ENCODE peak calls at places on chromosomes 16 and 17, in six cellular contexts. T is heart right ventricle, G is anterior cingulate cortex, F is iPS DF 6.9, Y is OCI-LY7, J is activated T-cell treated with anti-CD3 and anti-CD28 coated beads for 1 hour. V is an unnamed sample.

GRCh38 chr17:10069301-10069700 is 129.1 kb downstream of the GAS7 start:
- DNase-seq in Y (no peak), T (peak), G (no peak), J (no peak), F (no peak), V (no peak)

GRCh38 chr16:51113254-51114125 is 37.6 kb downstream of the SALL1 start:
- DNase-seq in Y (no peak), F (no peak), J (no peak), T (no peak), G (no peak), V (no peak)

GRCh38 chr16:84888450-84888849 is 68.7 kb downstream of the CRISPLD2 start:
- DNase-seq in F (no peak), Y (no peak), G (no peak), J (no peak), T (no peak), V (no peak)

GRCh38 chr16:8627456-8627855 is 6.0 kb downstream of the METTL22 start:
- DNase-seq in T (no peak), F (no peak), Y (no peak), G (no peak), J (no peak), V (no peak)

GRCh38 chr16:72502654-72503005 is 330.7 kb upstream of the PMFBP1 start:
- DNase-seq in G (no peak), Y (no peak), T (no peak), J (no peak), F (no peak), V (no peak)

GRCh38 chr16:50448522-50448921 is 79.7 kb upstream of the BRD7 start:
- DNase-seq in Y (no peak), F (no peak), G (no peak), J (no peak), T (no peak), V (no peak)

GRCh38 chr17:32971171-32971570 is 20.5 kb upstream of the SPACA3 start:
- DNase-seq in G (no peak), F (no peak), Y (no peak), J (no peak), T (no peak), V (no peak)

GRCh38 chr17:46785696-46786095 is 32.8 kb downstream of the WNT3 start:
- DNase-seq in F (no peak), J (no peak), T (no peak), G (no peak), Y (no peak), V (no peak)

V was measured in iPS DF 19.7.